ENCODE peak calls at places on chromosomes 4 and X, in eight cellular contexts. I is EL, X is fibroblast of gingiva, P is sciatic nerve, Y is right cardiac atrium, T is iris pigment epithelial cell, V is HFFc6, U is smooth muscle cell of the brain vasculature. Q is an unnamed sample.

GRCh38 chr4:94581766-94582165 is 130.0 kb downstream of the PDLIM5 start:
- DNase-seq in I (no peak), X (no peak), P (no peak), Y (no peak), T (no peak), V (no peak), U (no peak), Q (no peak)

GRCh38 chr4:160362478-160362877 is 1259.6 kb downstream of the RAPGEF2 start:
- DNase-seq in I (no peak), X (no peak), P (no peak), Y (no peak), T (no peak), V (no peak), U (no peak), Q (no peak)

GRCh38 chr4:183602444-183603102 is 56.4 kb downstream of the RWDD4 start:
- DNase-seq in I (peak; percentile 20), X (peak; percentile 37), P (no peak), Y (no peak), T (peak; percentile 39), V (no peak), U (no peak), Q (peak; percentile 32)

GRCh38 chrX:132488092-132488749 is 617 bp downstream of the MBNL3 start:
- DNase-seq in I (peak; percentile 21), X (peak; percentile 33), P (no peak), Y (peak; percentile 49), T (peak; percentile 38), V (peak; percentile 20), U (no peak), Q (no peak)

GRCh38 chr4:139629761-139630160 is 35.9 kb upstream of the MGST2 start:
- DNase-seq in I (no peak), X (no peak), P (no peak), Y (no peak), T (no peak), V (no peak), U (no peak), Q (no peak)

GRCh38 chr4:10635096-10635495 is 49.5 kb downstream of the CLNK start:
- DNase-seq in I (no peak), X (no peak), P (no peak), Y (no peak), T (no peak), V (no peak), U (no peak), Q (no peak)

GRCh38 chr4:177393236-177393635 is 49.0 kb downstream of the AGA start:
- DNase-seq in I (no peak), X (no peak), P (no peak), Y (no peak), T (no peak), V (no peak), U (no peak), Q (no peak)

GRCh38 chr4:80185787-80186548 is 11.3 kb upstream of the PRDM8 start:
- DNase-seq in I (no peak), X (no peak), P (no peak), Y (peak; percentile 55), T (no peak), V (no peak), U (no peak), Q (peak; percentile 10)

Q was measured in EH.